ENCODE peak calls at places on chromosomes 6 and 20, in seven cellular contexts. W is HEK293T, C is germinal center, D is NCI-H1694, I is PC-3, J is nephron progenitor cell, O is A549. B is an unnamed sample.

GRCh38 chr6:125940691-125941090 is 15.9 kb upstream of the HINT3 start:
- DNase-seq in J (no peak), C (no peak), D (no peak), O (no peak), I (peak; percentile 60), W (no peak), B (no peak)

GRCh38 chr20:59031326-59032022 is 661 bp downstream of the ATP5F1E start:
- DNase-seq in D (no peak), W (no peak), O (no peak), J (no peak), I (peak; percentile 55), C (no peak), B (no peak)

GRCh38 chr6:151067684-151068596 is 171.8 kb upstream of the AKAP12 start:
- DNase-seq in O (peak; percentile 99), D (no peak), J (no peak), W (no peak), I (peak; percentile 97), C (no peak), B (peak; percentile 96)

GRCh38 chr6:157036245-157036681 is 259.1 kb downstream of the ARID1B start:
- DNase-seq in D (no peak), I (peak; percentile 9), J (no peak), W (no peak), O (no peak), C (no peak), B (no peak)

GRCh38 chr6:168226832-168227434 is 92.6 kb downstream of the DACT2 start:
- DNase-seq in W (no peak), O (no peak), D (no peak), I (no peak), J (no peak), C (no peak), B (no peak)

GRCh38 chr20:56826306-56826970 is 197.3 kb downstream of the TFAP2C start:
- DNase-seq in J (no peak), W (no peak), I (no peak), O (no peak), D (no peak), C (no peak), B (peak; percentile 8)

GRCh38 chr20:1371830-1372539 is 20.9 kb downstream of the FKBP1A start:
- DNase-seq in I (peak; percentile 35), D (no peak), J (no peak), W (no peak), C (no peak), O (no peak), B (no peak)

GRCh38 chr6:158784505-158784904 is 34.7 kb downstream of the EZR start:
- DNase-seq in I (peak; percentile 88), J (no peak), W (no peak), C (no peak), O (no peak), D (no peak), B (peak; percentile 59)

GRCh38 chr6:34114695-34115395 is 31.0 kb downstream of the GRM4 start:
- DNase-seq in J (no peak), O (no peak), C (no peak), I (no peak), W (no peak), D (no peak), B (no peak)

GRCh38 chr6:169320013-169320412 is 66.4 kb upstream of the THBS2 start:
- DNase-seq in C (no peak), J (no peak), W (no peak), D (no peak), O (no peak), I (no peak), B (no peak)

GRCh38 chr6:63527658-63528514 is 44.4 kb upstream of the LOC128125822 start:
- DNase-seq in W (no peak), D (no peak), I (peak; percentile 92), C (no peak), J (no peak), O (peak; percentile 97), B (peak; percentile 51)

GRCh38 chr20:51428451-51429143 is 113.9 kb downstream of the NFATC2 start:
- DNase-seq in O (no peak), I (no peak), C (no peak), D (no peak), W (no peak), J (peak; percentile 54), B (no peak)

GRCh38 chr6:158033077-158033750 is 51.6 kb downstream of the SYNJ2 start:
- DNase-seq in O (no peak), D (no peak), C (no peak), J (no peak), I (no peak), W (no peak), B (no peak)

GRCh38 chr6:43668151-43669028 is 19.2 kb downstream of the MRPS18A start:
- DNase-seq in J (peak; percentile 72), C (peak; percentile 77), W (peak; percentile 68), I (peak; percentile 92), D (peak; percentile 18), O (peak; percentile 63), B (peak; percentile 53)

GRCh38 chr20:23445596-23446217 is 6.2 kb downstream of the CSTL1 start:
- DNase-seq in W (no peak), O (peak; percentile 45), J (no peak), I (peak; percentile 93), C (no peak), D (no peak), B (peak; percentile 60)

GRCh38 chr6:19569563-19569962 is 267.6 kb upstream of the ID4 start:
- DNase-seq in W (no peak), D (peak; percentile 82), J (no peak), C (no peak), O (no peak), I (no peak), B (no peak)

GRCh38 chr20:60765821-60766403 is 486.1 kb upstream of the CDH4 start:
- DNase-seq in D (no peak), C (no peak), J (no peak), W (no peak), O (no peak), I (no peak), B (no peak)

B was measured in SJSA1.